ENCODE peak calls at places on chromosomes 4 and X, in ten cellular contexts. K is tibial artery; F is smooth muscle cell of the brain vasculature; H is neural crest cell; Z is activated CD4-positive, alpha-beta T cell treated with anti-CD3 and anti-CD28 coated beads, Interleukin-2, amount 50 U/mL, for 1 hour; M is activated CD8-positive, alpha-beta memory T cell treated with anti-CD3 and anti-CD28 coated beads, Interleukin-2, amount 50 U/mL, for 4 hours; Y is pancreas; X is activated CD4-positive, CD25-positive, alpha-beta regulatory T cell treated with anti-CD3 and anti-CD28 coated beads, Interleukin-2, amount 50 U/mL, for 72 hours; C is neural progenitor cell; N is MCF 10A. T is an unnamed sample.

GRCh38 chr4:7330811-7331681 is 103.7 kb downstream of the PSAPL1 start:
- DNase-seq in Y (peak; percentile 8), Z (no peak), H (no peak), N (no peak), F (no peak), M (no peak), C (no peak), X (no peak), K (no peak), T (no peak)

GRCh38 chr4:65089666-65090065 is 580.6 kb downstream of the EPHA5 start:
- DNase-seq in F (no peak), C (peak; percentile 4), N (peak; percentile 32), M (no peak), K (no peak), X (no peak), H (no peak), Y (no peak), Z (no peak), T (no peak)

GRCh38 chr4:87058272-87059073 is 123.7 kb downstream of the AFF1 start:
- DNase-seq in C (peak; percentile 72), Y (no peak), K (no peak), M (peak; percentile 54), F (no peak), H (no peak), N (peak; percentile 58), Z (no peak), X (no peak), T (peak; percentile 8)

GRCh38 chr4:47490550-47490949 is 5.5 kb downstream of the ATP10D start:
- DNase-seq in M (no peak), N (peak; percentile 54), Z (no peak), Y (no peak), X (no peak), H (no peak), K (no peak), F (no peak), C (peak; percentile 50), T (peak; percentile 32)

GRCh38 chr4:145920205-145920604 is 18.4 kb downstream of the ZNF827 start:
- DNase-seq in Z (no peak), K (no peak), Y (no peak), F (no peak), C (no peak), N (peak; percentile 70), H (no peak), M (no peak), X (no peak), T (no peak)

GRCh38 chr4:6614701-6615230 is 25.7 kb upstream of the MRFAP1 start:
- DNase-seq in M (no peak), N (no peak), K (no peak), H (no peak), Z (no peak), F (no peak), X (no peak), C (no peak), Y (no peak), T (no peak)

GRCh38 chr4:168893807-168894206 is 116.2 kb downstream of the CBR4 start:
- DNase-seq in X (no peak), Z (no peak), C (no peak), H (no peak), F (no peak), M (no peak), K (no peak), N (no peak), Y (no peak), T (no peak)

GRCh38 chr4:683247-683897 is 5.6 kb downstream of the SLC49A3 start:
- DNase-seq in H (no peak), Y (peak; percentile 35), N (no peak), X (no peak), K (no peak), M (no peak), F (no peak), C (no peak), Z (no peak), T (no peak)

GRCh38 chrX:68892651-68893050 is 63.8 kb downstream of the EFNB1 start:
- DNase-seq in H (no peak), M (no peak), K (no peak), Y (no peak), C (peak; percentile 70), F (no peak), Z (no peak), N (no peak), X (no peak), T (no peak)

GRCh38 chrX:12804655-12805054 is 13.4 kb downstream of the PRPS2 start:
- DNase-seq in H (no peak), K (no peak), F (no peak), M (no peak), N (peak; percentile 36), X (no peak), Z (no peak), C (no peak), Y (no peak), T (no peak)

GRCh38 chr4:80228460-80228859 is 31.2 kb downstream of the PRDM8 start:
- DNase-seq in M (no peak), K (no peak), F (no peak), N (no peak), C (no peak), X (no peak), Z (no peak), H (no peak), Y (no peak), T (no peak)

GRCh38 chrX:13050151-13050550 is 5.7 kb upstream of the FAM9C start:
- DNase-seq in C (no peak), M (no peak), Y (no peak), F (no peak), Z (no peak), X (no peak), N (no peak), K (no peak), H (no peak), T (no peak)

GRCh38 chrX:50865311-50865710 is 45.2 kb upstream of the BMP15 start:
- DNase-seq in F (no peak), H (no peak), K (no peak), M (no peak), X (no peak), N (no peak), Y (no peak), C (no peak), Z (no peak), T (no peak)

GRCh38 chrX:69045616-69046345 is 119.5 kb downstream of the PJA1 start:
- DNase-seq in X (no peak), H (no peak), C (no peak), M (no peak), Y (no peak), Z (no peak), K (no peak), N (no peak), F (no peak), T (no peak)

GRCh38 chr4:124937993-124938392 is 225.5 kb upstream of the ANKRD50 start:
- DNase-seq in C (no peak), N (no peak), Z (no peak), H (no peak), F (no peak), Y (no peak), K (no peak), X (no peak), M (no peak), T (no peak)

GRCh38 chr4:176635372-176636261 is 157.1 kb downstream of the VEGFC start:
- DNase-seq in H (no peak), N (peak; percentile 92), M (no peak), X (no peak), Z (no peak), Y (no peak), C (no peak), K (no peak), F (no peak), T (peak; percentile 10)